ENCODE peak calls at places on chromosomes 16 and 17, in ten cellular contexts. C is PC-3, V is GM23248, E is GM12878, A is HepG2, O is mammary epithelial cell, H is PC-9, D is neural progenitor cell, J is fibroblast of lung, L is H1. U is an unnamed sample.

GRCh38 chr16:68645494-68646388 is 631 bp downstream of the CDH3 start:
- DNase-seq in C (no peak), V (peak), E (no peak), A (no peak), O (peak), H (peak), D (peak), J (no peak), L (peak), U (no peak)

GRCh38 chr16:27547134-27547533 is 2.6 kb downstream of the GTF3C1 start:
- DNase-seq in C (peak), V (peak), E (no peak), A (no peak), O (peak), H (no peak), D (no peak), J (peak), L (no peak), U (no peak)

GRCh38 chr17:18185391-18185790 is 1.8 kb downstream of the ALKBH5 start:
- DNase-seq in C (peak), V (peak), E (no peak), A (no peak), O (no peak), H (no peak), D (peak), J (peak), L (no peak), U (no peak)

GRCh38 chr17:50466371-50467113 is 2.1 kb downstream of the CHAD start:
- DNase-seq in C (peak), V (no peak), E (no peak), A (no peak), O (no peak), H (no peak), D (no peak), J (no peak), L (no peak), U (no peak)

GRCh38 chr17:57987582-57988300 is at the start of gene VEZF1:
- DNase-seq in C (peak), V (peak), E (no peak), A (peak), O (peak), H (peak), D (peak), J (peak), L (no peak), U (peak)

GRCh38 chr17:43367588-43368242 is 31.1 kb upstream of the ARL4D start:
- DNase-seq in C (peak), V (peak), E (peak), A (peak), O (peak), H (peak), D (peak), J (peak), L (peak), U (peak)

GRCh38 chr16:25063102-25063501 is 47.9 kb upstream of the ARHGAP17 start:
- DNase-seq in C (no peak), V (no peak), E (no peak), A (no peak), O (no peak), H (no peak), D (no peak), J (no peak), L (no peak), U (no peak)

GRCh38 chr17:8016632-8017424 is 14.4 kb downstream of the GUCY2D start:
- DNase-seq in C (peak), V (peak), E (no peak), A (no peak), O (no peak), H (peak), D (peak), J (no peak), L (peak), U (peak)

GRCh38 chr16:782766-783403 is 5.3 kb downstream of the RPUSD1 start:
- DNase-seq in C (peak), V (no peak), E (no peak), A (no peak), O (peak), H (peak), D (no peak), J (no peak), L (no peak), U (no peak)
- TF ChIP-seq EZH2 in C (no peak), V (no peak), E (no peak), A (no peak), O (no peak), H (no peak), D (no peak), J (no peak), L (no peak), U (no peak)

GRCh38 chr16:30011505-30012480 is 966 bp upstream of the DOC2A start:
- DNase-seq in C (no peak), V (peak), E (no peak), A (no peak), O (no peak), H (no peak), D (peak), J (no peak), L (no peak), U (no peak)
- TF ChIP-seq EZH2 in C (no peak), V (no peak), E (no peak), A (peak), O (no peak), H (no peak), D (no peak), J (peak), L (no peak), U (no peak)

GRCh38 chr17:74117087-74117486 is 86.4 kb upstream of the RPL38 start:
- DNase-seq in C (no peak), V (no peak), E (no peak), A (no peak), O (no peak), H (no peak), D (no peak), J (no peak), L (no peak), U (no peak)

GRCh38 chr17:74118504-74118903 is 85.0 kb upstream of the RPL38 start:
- DNase-seq in C (no peak), V (no peak), E (no peak), A (no peak), O (no peak), H (no peak), D (peak), J (no peak), L (peak), U (no peak)

GRCh38 chr17:74116087-74116717 is 87.3 kb upstream of the RPL38 start:
- DNase-seq in C (no peak), V (peak), E (no peak), A (no peak), O (peak), H (peak), D (no peak), J (peak), L (no peak), U (no peak)

GRCh38 chr17:74119049-74119580 is 84.4 kb upstream of the RPL38 start:
- DNase-seq in C (no peak), V (no peak), E (no peak), A (no peak), O (no peak), H (no peak), D (no peak), J (no peak), L (no peak), U (no peak)

GRCh38 chr17:74117999-74118421 is 85.5 kb upstream of the RPL38 start:
- DNase-seq in C (no peak), V (no peak), E (no peak), A (no peak), O (no peak), H (no peak), D (peak), J (no peak), L (no peak), U (no peak)
- TF ChIP-seq EZH2 in C (no peak), V (no peak), E (no peak), A (no peak), O (no peak), H (no peak), D (no peak), J (no peak), L (no peak), U (no peak)

GRCh38 chr17:66460558-66460957 is 158.1 kb downstream of the PRKCA start:
- DNase-seq in C (no peak), V (no peak), E (no peak), A (no peak), O (no peak), H (no peak), D (no peak), J (no peak), L (no peak), U (no peak)
- TF ChIP-seq EZH2 in C (no peak), V (no peak), E (no peak), A (no peak), O (no peak), H (no peak), D (no peak), J (no peak), L (no peak), U (no peak)

GRCh38 chr17:79810138-79811027 is 13.5 kb upstream of the CBX8 start:
- DNase-seq in C (peak), V (peak), E (no peak), A (peak), O (peak), H (peak), D (peak), J (peak), L (peak), U (peak)
- TF ChIP-seq EZH2 in C (no peak), V (no peak), E (no peak), A (no peak), O (no peak), H (no peak), D (no peak), J (no peak), L (no peak), U (no peak)

GRCh38 chr17:78127888-78128615 is 503 bp downstream of the TMC6 start:
- DNase-seq in C (peak), V (no peak), E (no peak), A (peak), O (peak), H (peak), D (peak), J (no peak), L (no peak), U (no peak)
- TF ChIP-seq EZH2 in C (no peak), V (peak), E (no peak), A (no peak), O (no peak), H (no peak), D (no peak), J (peak), L (no peak), U (no peak)

GRCh38 chr17:4899341-4900230 is at the start of gene C17orf107:
- DNase-seq in C (no peak), V (peak), E (no peak), A (no peak), O (no peak), H (peak), D (peak), J (peak), L (no peak), U (no peak)

GRCh38 chr17:4898927-4899326 is 409 bp upstream of the C17orf107 start:
- DNase-seq in C (no peak), V (no peak), E (no peak), A (no peak), O (no peak), H (no peak), D (no peak), J (no peak), L (no peak), U (no peak)

GRCh38 chr17:4901648-4902344 is 1.1 kb downstream of the CHRNE start:
- DNase-seq in C (no peak), V (no peak), E (no peak), A (no peak), O (no peak), H (no peak), D (no peak), J (peak), L (no peak), U (no peak)

GRCh38 chr17:4901108-4901647 is 1.7 kb downstream of the CHRNE start:
- DNase-seq in C (no peak), V (no peak), E (no peak), A (no peak), O (no peak), H (no peak), D (no peak), J (no peak), L (no peak), U (no peak)

DNA sequence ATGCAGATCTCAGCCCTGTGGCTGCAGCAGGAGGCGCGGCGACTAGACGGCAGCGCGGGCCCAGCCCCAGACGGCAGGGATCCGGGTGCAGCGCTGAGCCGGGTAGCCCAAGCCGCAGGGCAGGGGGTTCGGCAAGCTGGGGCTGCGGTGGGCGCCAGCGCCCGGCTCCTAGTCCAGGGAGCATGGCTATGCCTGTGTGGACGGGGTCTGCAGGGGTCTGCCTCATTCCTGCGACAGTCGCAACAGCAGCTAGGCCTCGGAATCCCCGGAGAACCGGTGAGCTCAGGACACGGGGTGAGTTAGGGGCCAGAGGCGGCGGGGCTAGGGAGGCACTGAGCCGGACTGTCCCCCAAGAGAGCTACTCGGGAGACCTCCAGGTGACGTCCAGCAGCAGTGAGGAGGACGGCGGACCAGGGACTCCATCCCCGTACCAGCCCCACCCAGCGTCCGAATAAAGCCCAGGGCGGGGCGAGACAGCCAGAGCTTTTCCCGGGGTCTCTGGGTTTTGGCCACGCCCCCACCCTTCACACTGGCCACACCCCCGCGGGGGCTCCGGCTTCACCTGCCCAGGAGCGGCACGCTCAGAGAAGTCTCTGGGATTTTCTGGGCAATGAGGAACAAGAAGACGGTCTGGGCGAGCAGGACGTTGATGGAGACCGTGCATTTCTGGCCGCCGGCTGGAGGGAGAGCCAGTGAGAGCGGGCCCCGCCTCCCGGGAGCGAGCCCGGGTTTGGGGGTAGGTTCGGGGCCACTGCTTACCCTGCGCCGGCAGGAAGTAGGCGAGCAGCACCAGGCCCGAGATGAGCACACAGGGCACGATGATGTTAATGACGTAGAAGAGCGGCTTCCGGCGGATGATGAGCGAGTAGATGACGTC is 1.1 kb downstream of the C17orf107 start:
- DNase-seq in C (no peak), V (no peak), E (no peak), A (no peak), O (no peak), H (no peak), D (peak), J (peak), L (peak), U (no peak)
- TF ChIP-seq EZH2 in C (no peak), V (no peak), E (no peak), A (no peak), O (no peak), H (no peak), D (no peak), J (no peak), L (no peak), U (no peak)

GRCh38 chr17:74750039-74750326 is 1.6 kb downstream of the NHERF1 start:
- DNase-seq in C (no peak), V (no peak), E (no peak), A (no peak), O (no peak), H (no peak), D (no peak), J (no peak), L (no peak), U (no peak)
- TF ChIP-seq EZH2 in C (no peak), V (no peak), E (no peak), A (no peak), O (no peak), H (no peak), D (no peak), J (no peak), L (no peak), U (no peak)

GRCh38 chr17:56596741-56597494 is 3.4 kb downstream of the NOG start:
- DNase-seq in C (no peak), V (peak), E (no peak), A (no peak), O (no peak), H (no peak), D (peak), J (no peak), L (peak), U (no peak)
- TF ChIP-seq EZH2 in C (no peak), V (peak), E (peak), A (no peak), O (no peak), H (no peak), D (no peak), J (no peak), L (no peak), U (peak)

GRCh38 chr17:61400058-61400785 is 579 bp downstream of the TBX2 start:
- DNase-seq in C (peak), V (peak), E (no peak), A (no peak), O (peak), H (peak), D (peak), J (peak), L (peak), U (no peak)

GRCh38 chr17:61401280-61402072 is 1.8 kb downstream of the TBX2 start:
- DNase-seq in C (no peak), V (peak), E (no peak), A (no peak), O (no peak), H (no peak), D (peak), J (peak), L (peak), U (no peak)

GRCh38 chr17:61402073-61402541 is 2.5 kb downstream of the TBX2 start:
- DNase-seq in C (no peak), V (no peak), E (no peak), A (no peak), O (no peak), H (no peak), D (no peak), J (no peak), L (no peak), U (no peak)

GRCh38 chr17:61399131-61400057 is at the start of gene TBX2:
- DNase-seq in C (peak), V (peak), E (no peak), A (peak), O (peak), H (peak), D (peak), J (peak), L (peak), U (no peak)

DNA sequence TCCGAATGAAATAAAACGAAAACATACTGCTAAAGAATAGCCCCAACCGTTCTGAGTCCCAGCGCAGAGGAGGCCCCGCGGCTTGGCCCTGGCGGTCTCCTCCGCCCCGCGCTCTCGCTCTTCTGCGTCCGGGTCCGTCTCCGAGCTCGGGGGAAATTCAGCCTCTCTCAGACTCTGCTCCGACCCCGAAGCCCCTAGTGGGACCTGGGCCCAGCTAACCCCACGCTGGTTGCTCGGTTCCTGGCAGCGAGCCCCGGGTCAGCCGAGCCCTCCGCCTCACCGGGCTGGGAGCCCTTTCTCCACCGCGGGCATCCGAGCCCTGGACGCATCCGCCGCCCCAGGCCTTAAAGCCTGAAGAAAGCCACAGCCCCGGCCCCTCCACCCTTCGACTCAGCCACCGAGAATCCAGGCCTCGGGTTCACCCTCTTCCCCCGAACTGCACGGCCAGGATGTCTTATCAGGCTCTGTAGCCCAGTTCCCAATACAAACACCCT is 1.2 kb downstream of the TBX2 start:
- DNase-seq in C (no peak), V (peak), E (no peak), A (no peak), O (no peak), H (no peak), D (peak), J (peak), L (no peak), U (no peak)
- TF ChIP-seq EZH2 in C (no peak), V (no peak), E (no peak), A (no peak), O (no peak), H (no peak), D (no peak), J (no peak), L (no peak), U (no peak)